ENCODE peak calls at places on chromosomes 5 and 9, in ten cellular contexts. One of them, this sample, is unnamed.

GRCh38 chr5:61333351-61334223 is 1.5 kb downstream of the ZSWIM6 start:
- DNase-seq in thyroid gland: peak; percentile 39
- DNase-seq in upper lobe of right lung: peak; percentile 82
- DNase-seq in prostate gland: peak; percentile 32
- DNase-seq in CD8-positive, alpha-beta T cell: peak; percentile 23
- DNase-seq in ovary: peak; percentile 60
- DNase-seq in epithelial cell of proximal tubule: no peak
- DNase-seq in lower lobe of right lung: peak; percentile 80
- DNase-seq in SJSA1: peak; percentile 46
- DNase-seq in brain microvascular endothelial cell: no peak
- DNase-seq in this sample: no peak

GRCh38 chr9:110995511-110996340 is 42.5 kb downstream of the LPAR1 start:
- DNase-seq in thyroid gland: no peak
- DNase-seq in upper lobe of right lung: no peak
- DNase-seq in prostate gland: no peak
- DNase-seq in CD8-positive, alpha-beta T cell: no peak
- DNase-seq in ovary: no peak
- DNase-seq in epithelial cell of proximal tubule: no peak
- DNase-seq in lower lobe of right lung: no peak
- DNase-seq in SJSA1: no peak
- DNase-seq in brain microvascular endothelial cell: no peak
- DNase-seq in this sample: no peak

GRCh38 chr9:70411141-70411929 is 3.1 kb downstream of the KLF9 start:
- DNase-seq in thyroid gland: peak; percentile 75
- DNase-seq in upper lobe of right lung: peak; percentile 72
- DNase-seq in prostate gland: peak; percentile 61
- DNase-seq in CD8-positive, alpha-beta T cell: peak; percentile 21
- DNase-seq in ovary: peak; percentile 65
- DNase-seq in epithelial cell of proximal tubule: no peak
- DNase-seq in lower lobe of right lung: peak; percentile 59
- DNase-seq in SJSA1: peak; percentile 46
- DNase-seq in brain microvascular endothelial cell: peak; percentile 79
- DNase-seq in this sample: no peak

GRCh38 chr5:21820527-21820926 is 1032.6 kb downstream of the CDH12 start:
- DNase-seq in thyroid gland: no peak
- DNase-seq in upper lobe of right lung: no peak
- DNase-seq in prostate gland: no peak
- DNase-seq in CD8-positive, alpha-beta T cell: no peak
- DNase-seq in ovary: no peak
- DNase-seq in epithelial cell of proximal tubule: no peak
- DNase-seq in lower lobe of right lung: no peak
- DNase-seq in SJSA1: no peak
- DNase-seq in brain microvascular endothelial cell: no peak
- DNase-seq in this sample: no peak

GRCh38 chr5:5264727-5265126 is 124.6 kb downstream of the ADAMTS16 start:
- DNase-seq in thyroid gland: no peak
- DNase-seq in upper lobe of right lung: no peak
- DNase-seq in prostate gland: no peak
- DNase-seq in CD8-positive, alpha-beta T cell: no peak
- DNase-seq in ovary: no peak
- DNase-seq in epithelial cell of proximal tubule: no peak
- DNase-seq in lower lobe of right lung: no peak
- DNase-seq in SJSA1: no peak
- DNase-seq in brain microvascular endothelial cell: no peak
- DNase-seq in this sample: no peak

GRCh38 chr9:113298311-113298710 is 4.9 kb downstream of the RNF183 start:
- DNase-seq in thyroid gland: no peak
- DNase-seq in upper lobe of right lung: no peak
- DNase-seq in prostate gland: no peak
- DNase-seq in CD8-positive, alpha-beta T cell: no peak
- DNase-seq in ovary: no peak
- DNase-seq in epithelial cell of proximal tubule: no peak
- DNase-seq in lower lobe of right lung: no peak
- DNase-seq in SJSA1: no peak
- DNase-seq in brain microvascular endothelial cell: no peak
- DNase-seq in this sample: no peak

GRCh38 chr9:137506274-137506673 is 43.9 kb downstream of the PNPLA7 start:
- DNase-seq in thyroid gland: peak; percentile 74
- DNase-seq in upper lobe of right lung: no peak
- DNase-seq in prostate gland: no peak
- DNase-seq in CD8-positive, alpha-beta T cell: no peak
- DNase-seq in ovary: no peak
- DNase-seq in epithelial cell of proximal tubule: no peak
- DNase-seq in lower lobe of right lung: no peak
- DNase-seq in SJSA1: no peak
- DNase-seq in brain microvascular endothelial cell: no peak
- DNase-seq in this sample: no peak

GRCh38 chr5:154236459-154237375 is 46.2 kb downstream of the GALNT10 start:
- DNase-seq in thyroid gland: no peak
- DNase-seq in upper lobe of right lung: no peak
- DNase-seq in prostate gland: no peak
- DNase-seq in CD8-positive, alpha-beta T cell: no peak
- DNase-seq in ovary: no peak
- DNase-seq in epithelial cell of proximal tubule: no peak
- DNase-seq in lower lobe of right lung: no peak
- DNase-seq in SJSA1: no peak
- DNase-seq in brain microvascular endothelial cell: no peak
- DNase-seq in this sample: no peak

GRCh38 chr5:143130891-143131290 is 272.6 kb downstream of the NR3C1 start:
- DNase-seq in thyroid gland: no peak
- DNase-seq in upper lobe of right lung: no peak
- DNase-seq in prostate gland: no peak
- DNase-seq in CD8-positive, alpha-beta T cell: no peak
- DNase-seq in ovary: no peak
- DNase-seq in epithelial cell of proximal tubule: no peak
- DNase-seq in lower lobe of right lung: no peak
- DNase-seq in SJSA1: no peak
- DNase-seq in brain microvascular endothelial cell: no peak
- DNase-seq in this sample: no peak

GRCh38 chr9:135281151-135281550 is 193.7 kb downstream of the OLFM1 start:
- DNase-seq in thyroid gland: no peak
- DNase-seq in upper lobe of right lung: no peak
- DNase-seq in prostate gland: no peak
- DNase-seq in CD8-positive, alpha-beta T cell: no peak
- DNase-seq in ovary: no peak
- DNase-seq in epithelial cell of proximal tubule: no peak
- DNase-seq in lower lobe of right lung: no peak
- DNase-seq in SJSA1: no peak
- DNase-seq in brain microvascular endothelial cell: no peak
- DNase-seq in this sample: no peak

GRCh38 chr9:7979591-7979990 is 180.0 kb upstream of the DMAC1 start:
- DNase-seq in thyroid gland: no peak
- DNase-seq in upper lobe of right lung: no peak
- DNase-seq in prostate gland: no peak
- DNase-seq in CD8-positive, alpha-beta T cell: no peak
- DNase-seq in ovary: no peak
- DNase-seq in epithelial cell of proximal tubule: no peak
- DNase-seq in lower lobe of right lung: no peak
- DNase-seq in SJSA1: no peak
- DNase-seq in brain microvascular endothelial cell: no peak
- DNase-seq in this sample: no peak

GRCh38 chr5:148561712-148562365 is 92.5 kb downstream of the HTR4 start:
- DNase-seq in thyroid gland: no peak
- DNase-seq in upper lobe of right lung: no peak
- DNase-seq in prostate gland: no peak
- DNase-seq in CD8-positive, alpha-beta T cell: no peak
- DNase-seq in ovary: no peak
- DNase-seq in epithelial cell of proximal tubule: no peak
- DNase-seq in lower lobe of right lung: no peak
- DNase-seq in SJSA1: no peak
- DNase-seq in brain microvascular endothelial cell: no peak
- DNase-seq in this sample: no peak

GRCh38 chr5:54273715-54274114 is 36.7 kb downstream of the ARL15 start:
- DNase-seq in thyroid gland: no peak
- DNase-seq in upper lobe of right lung: no peak
- DNase-seq in prostate gland: no peak
- DNase-seq in CD8-positive, alpha-beta T cell: no peak
- DNase-seq in ovary: no peak
- DNase-seq in epithelial cell of proximal tubule: no peak
- DNase-seq in lower lobe of right lung: no peak
- DNase-seq in SJSA1: no peak
- DNase-seq in brain microvascular endothelial cell: no peak
- DNase-seq in this sample: no peak

GRCh38 chr9:136089697-136090045 is 5.4 kb downstream of the NACC2 start:
- DNase-seq in thyroid gland: no peak
- DNase-seq in upper lobe of right lung: no peak
- DNase-seq in prostate gland: no peak
- DNase-seq in CD8-positive, alpha-beta T cell: no peak
- DNase-seq in ovary: no peak
- DNase-seq in epithelial cell of proximal tubule: no peak
- DNase-seq in lower lobe of right lung: no peak
- DNase-seq in SJSA1: no peak
- DNase-seq in brain microvascular endothelial cell: no peak
- DNase-seq in this sample: peak; percentile 26

DNA sequence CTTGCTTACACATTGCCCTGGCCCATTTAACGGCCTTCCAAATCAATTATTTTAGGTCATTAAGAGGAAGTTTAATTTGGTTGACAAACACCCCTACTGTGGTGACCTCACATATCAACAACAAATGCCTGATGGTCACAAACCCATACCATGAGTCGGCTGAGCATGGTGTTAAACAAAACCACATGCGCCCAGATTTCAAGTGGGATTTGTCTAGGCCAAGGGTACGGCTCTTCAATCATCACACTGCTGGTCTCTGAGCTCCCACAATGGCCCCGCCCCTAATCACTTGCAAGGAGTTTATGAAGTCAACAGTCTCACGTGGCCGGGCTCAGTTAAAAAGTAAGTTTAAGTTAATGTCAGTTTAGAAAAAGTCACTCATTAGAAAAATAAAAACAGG is 243.8 kb downstream of the CRB2 start:
- DNase-seq in thyroid gland: no peak
- DNase-seq in upper lobe of right lung: no peak
- DNase-seq in prostate gland: no peak
- DNase-seq in CD8-positive, alpha-beta T cell: no peak
- DNase-seq in ovary: no peak
- DNase-seq in epithelial cell of proximal tubule: no peak
- DNase-seq in lower lobe of right lung: no peak
- DNase-seq in SJSA1: no peak
- DNase-seq in brain microvascular endothelial cell: no peak
- DNase-seq in this sample: no peak
- H3K4me3 ChIP-seq in thyroid gland: no peak overlapping the region
- H3K4me3 ChIP-seq in upper lobe of right lung: no peak overlapping the region
- H3K4me3 ChIP-seq in prostate gland: no peak overlapping the region
- H3K4me3 ChIP-seq in CD8-positive, alpha-beta T cell: no peak overlapping the region
- H3K4me3 ChIP-seq in ovary: no peak overlapping the region
- H3K4me3 ChIP-seq in epithelial cell of proximal tubule: no peak overlapping the region
- H3K4me3 ChIP-seq in lower lobe of right lung: no peak overlapping the region
- H3K4me3 ChIP-seq in SJSA1: no peak overlapping the region
- H3K4me3 ChIP-seq in brain microvascular endothelial cell: no peak overlapping the region
- H3K4me3 ChIP-seq in this sample: no peak overlapping the region

GRCh38 chr5:95949810-95950209 is 11.8 kb downstream of the ELL2 start:
- DNase-seq in thyroid gland: no peak
- DNase-seq in upper lobe of right lung: no peak
- DNase-seq in prostate gland: no peak
- DNase-seq in CD8-positive, alpha-beta T cell: no peak
- DNase-seq in ovary: no peak
- DNase-seq in epithelial cell of proximal tubule: no peak
- DNase-seq in lower lobe of right lung: no peak
- DNase-seq in SJSA1: no peak
- DNase-seq in brain microvascular endothelial cell: no peak
- DNase-seq in this sample: no peak
- H3K4me3 ChIP-seq in thyroid gland: no peak overlapping the region
- H3K4me3 ChIP-seq in upper lobe of right lung: no peak overlapping the region
- H3K4me3 ChIP-seq in prostate gland: no peak overlapping the region
- H3K4me3 ChIP-seq in CD8-positive, alpha-beta T cell: no peak overlapping the region
- H3K4me3 ChIP-seq in ovary: no peak overlapping the region
- H3K4me3 ChIP-seq in epithelial cell of proximal tubule: no peak overlapping the region
- H3K4me3 ChIP-seq in lower lobe of right lung: no peak overlapping the region
- H3K4me3 ChIP-seq in SJSA1: no peak overlapping the region
- H3K4me3 ChIP-seq in brain microvascular endothelial cell: no peak overlapping the region
- H3K4me3 ChIP-seq in this sample: no peak overlapping the region

DNA sequence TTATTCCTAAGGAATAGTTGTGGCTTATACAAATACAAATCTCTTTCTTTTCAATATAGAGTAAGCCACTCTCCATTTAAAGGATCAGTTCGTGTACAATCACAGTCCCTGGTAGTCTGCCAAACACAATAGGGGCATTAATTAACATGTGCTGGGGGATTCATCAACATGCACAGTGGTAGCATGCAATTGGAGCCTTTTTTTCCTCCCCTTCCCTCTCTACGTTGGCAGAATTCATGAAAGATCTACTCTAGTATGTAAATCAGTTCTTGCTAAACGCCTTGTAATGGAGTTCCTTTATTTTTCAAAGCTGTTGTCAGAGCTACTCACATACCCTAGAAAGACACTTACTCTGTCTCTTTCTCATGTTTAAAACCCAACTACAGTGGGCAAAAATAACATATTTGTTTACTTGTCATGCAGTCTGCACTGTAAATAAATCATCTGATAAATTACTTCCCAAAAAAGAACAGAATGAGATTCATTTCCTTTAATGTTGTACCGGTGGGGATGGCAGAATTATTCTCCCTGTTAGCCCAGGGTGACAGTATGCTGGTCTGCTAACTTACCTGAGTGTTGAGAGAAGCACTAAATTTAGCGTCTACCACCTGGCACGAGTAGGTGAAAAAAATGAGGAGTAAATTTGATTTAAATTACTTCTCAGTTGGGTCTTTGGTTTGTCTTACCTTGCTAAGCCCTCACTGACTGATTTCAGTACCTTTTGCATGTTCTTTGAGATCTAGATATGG is 341.5 kb upstream of the CCNH start:
- DNase-seq in thyroid gland: no peak
- DNase-seq in upper lobe of right lung: no peak
- DNase-seq in prostate gland: no peak
- DNase-seq in CD8-positive, alpha-beta T cell: no peak
- DNase-seq in ovary: no peak
- DNase-seq in epithelial cell of proximal tubule: no peak
- DNase-seq in lower lobe of right lung: no peak
- DNase-seq in SJSA1: no peak
- DNase-seq in brain microvascular endothelial cell: no peak
- DNase-seq in this sample: no peak
- H3K4me3 ChIP-seq in thyroid gland: no peak overlapping the region
- H3K4me3 ChIP-seq in upper lobe of right lung: no peak overlapping the region
- H3K4me3 ChIP-seq in prostate gland: no peak overlapping the region
- H3K4me3 ChIP-seq in CD8-positive, alpha-beta T cell: no peak overlapping the region
- H3K4me3 ChIP-seq in ovary: no peak overlapping the region
- H3K4me3 ChIP-seq in epithelial cell of proximal tubule: no peak overlapping the region
- H3K4me3 ChIP-seq in lower lobe of right lung: no peak overlapping the region
- H3K4me3 ChIP-seq in SJSA1: no peak overlapping the region
- H3K4me3 ChIP-seq in brain microvascular endothelial cell: no peak overlapping the region
- H3K4me3 ChIP-seq in this sample: no peak overlapping the region

DNA sequence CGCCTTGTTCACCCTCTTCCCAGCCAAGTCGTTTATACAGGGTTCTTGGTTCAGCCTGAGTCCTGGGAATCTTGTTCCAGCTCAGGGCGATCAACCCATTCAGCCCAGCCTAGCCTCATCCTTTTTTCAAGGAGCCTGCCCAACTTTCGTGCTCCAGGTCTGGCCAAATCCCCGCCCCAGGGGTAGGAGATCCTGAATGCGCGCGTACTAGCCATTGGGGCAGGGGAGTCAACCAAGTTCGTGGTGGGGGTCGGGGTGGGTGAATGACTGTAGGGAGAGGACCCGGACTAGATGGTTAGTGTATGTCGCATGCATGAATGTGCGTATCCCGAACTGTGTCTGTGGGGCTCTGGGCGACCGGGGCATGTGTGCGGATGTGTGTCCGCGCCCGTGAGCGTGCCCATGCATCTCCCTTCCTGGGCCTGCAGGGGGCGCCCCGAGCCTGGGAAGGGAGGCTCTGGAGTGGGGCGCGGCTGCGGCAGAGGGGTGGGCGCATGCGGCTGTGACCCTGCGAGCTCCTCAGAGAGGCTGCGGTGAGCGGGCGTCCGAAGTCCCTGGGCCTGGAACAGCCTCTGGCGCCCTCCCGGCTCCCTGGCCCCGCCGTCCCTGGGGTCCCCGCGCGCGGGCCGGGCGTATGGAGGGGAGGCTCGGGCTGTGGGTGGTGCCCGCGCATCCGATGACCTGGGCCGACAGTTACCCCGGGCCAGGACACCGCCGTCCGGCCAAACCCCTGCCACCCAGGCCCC is 8.7 kb downstream of the CCL21 start:
- DNase-seq in thyroid gland: peak; percentile 69
- DNase-seq in upper lobe of right lung: peak; percentile 89
- DNase-seq in prostate gland: peak; percentile 46
- DNase-seq in CD8-positive, alpha-beta T cell: peak; percentile 64
- DNase-seq in ovary: peak; percentile 78
- DNase-seq in epithelial cell of proximal tubule: no peak
- DNase-seq in lower lobe of right lung: peak; percentile 79
- DNase-seq in SJSA1: peak; percentile 53
- DNase-seq in brain microvascular endothelial cell: peak; percentile 43
- DNase-seq in this sample: peak; percentile 3
- H3K4me3 ChIP-seq in thyroid gland: peak overlapping the region; percentile 19
- H3K4me3 ChIP-seq in upper lobe of right lung: peak overlapping the region; percentile 62
- H3K4me3 ChIP-seq in prostate gland: peak overlapping the region; percentile 55
- H3K4me3 ChIP-seq in CD8-positive, alpha-beta T cell: peak overlapping the region; percentile 53
- H3K4me3 ChIP-seq in ovary: peak overlapping the region; percentile 76
- H3K4me3 ChIP-seq in epithelial cell of proximal tubule: peak overlapping the region; percentile 65
- H3K4me3 ChIP-seq in lower lobe of right lung: peak overlapping the region; percentile 82
- H3K4me3 ChIP-seq in SJSA1: peak overlapping the region; percentile 45
- H3K4me3 ChIP-seq in brain microvascular endothelial cell: peak overlapping the region; percentile 61
- H3K4me3 ChIP-seq in this sample: peak overlapping the region; percentile 55

This sample was measured in astrocyte of the cerebellum.